ENCODE peak calls at places on chromosomes 11 and 22, in six cellular contexts. T is smooth muscle cell of the brain vasculature, J is breast epithelium, K is NCI-H446, X is Calu3, C is right lobe of liver. H is an unnamed sample.

GRCh38 chr22:48075604-48076400 is 1313.4 kb downstream of the TBC1D22A start:
- DNase-seq in C (no peak), K (no peak), J (no peak), T (no peak), X (no peak), H (no peak)

GRCh38 chr11:104852811-104853210 is 45.4 kb downstream of the CASP12 start:
- DNase-seq in X (no peak), C (no peak), K (no peak), J (no peak), T (no peak), H (no peak)

GRCh38 chr11:15127341-15127740 is 12.6 kb downstream of the INSC start:
- DNase-seq in X (no peak), T (peak), K (no peak), J (no peak), C (no peak), H (no peak)

GRCh38 chr22:50262460-50262911 is 1.0 kb upstream of the MAPK12 start:
- DNase-seq in T (no peak), J (no peak), K (no peak), C (no peak), X (peak), H (no peak)

GRCh38 chr11:115391598-115391997 is 112.6 kb downstream of the CADM1 start:
- DNase-seq in X (no peak), J (no peak), T (no peak), K (no peak), C (no peak), H (no peak)

GRCh38 chr11:12478743-12479142 is 101.4 kb downstream of the PARVA start:
- DNase-seq in T (no peak), X (no peak), C (no peak), K (no peak), J (peak), H (no peak)

GRCh38 chr22:23220485-23221350 is 40.4 kb downstream of the BCR start:
- DNase-seq in K (no peak), T (no peak), C (no peak), J (no peak), X (peak), H (no peak)

GRCh38 chr11:128299132-128299726 is 288.1 kb downstream of the ETS1 start:
- DNase-seq in X (no peak), T (peak), C (no peak), J (peak), K (no peak), H (no peak)

GRCh38 chr22:50469377-50470305 is 5.2 kb downstream of the SBF1 start:
- DNase-seq in T (no peak), K (no peak), X (peak), C (no peak), J (peak), H (peak)

GRCh38 chr11:5596611-5597201 is at the start of gene TRIM6:
- DNase-seq in X (peak), T (no peak), C (peak), K (no peak), J (peak), H (no peak)

GRCh38 chr22:45208993-45209838 is 31.5 kb downstream of the KIAA0930 start:
- DNase-seq in T (peak), C (no peak), K (no peak), J (no peak), X (peak), H (no peak)

GRCh38 chr11:66557733-66558326 is 10.6 kb downstream of the CTSF start:
- DNase-seq in T (no peak), C (no peak), K (no peak), X (no peak), J (no peak), H (no peak)

GRCh38 chr11:95138448-95138847 is 48.8 kb downstream of the ENDOD1 start:
- DNase-seq in X (no peak), C (no peak), T (no peak), J (no peak), K (no peak), H (no peak)